ENCODE peak calls at places on chromosomes 4 and X, in eight cellular contexts. Z is SK-N-SH, C is thoracic aorta, T is IMR-90, V is left lung, E is mucosa of descending colon, S is hepatocyte, B is upper lobe of right lung. L is an unnamed sample.

GRCh38 chrX:121236040-121236439 is 188.6 kb downstream of the GLUD2 start:
- DNase-seq in Z (no peak), C (no peak), T (no peak), V (no peak), E (no peak), S (no peak), B (no peak), L (no peak)

GRCh38 chr4:138107023-138107422 is 135.1 kb downstream of the SLC7A11 start:
- DNase-seq in Z (no peak), C (no peak), T (no peak), V (no peak), E (no peak), S (no peak), B (no peak), L (no peak)

GRCh38 chr4:178240891-178241290 is 798.7 kb upstream of the AGA start:
- DNase-seq in Z (no peak), C (no peak), T (no peak), V (no peak), E (peak; percentile 29), S (no peak), B (no peak), L (no peak)

GRCh38 chr4:186743261-186743660 is 19.6 kb upstream of the FAT1 start:
- DNase-seq in Z (no peak), C (no peak), T (no peak), V (no peak), E (no peak), S (no peak), B (no peak), L (no peak)

GRCh38 chr4:87584509-87584908 is 23.8 kb upstream of the DSPP start:
- DNase-seq in Z (no peak), C (no peak), T (no peak), V (no peak), E (no peak), S (no peak), B (no peak), L (no peak)

GRCh38 chr4:102438396-102438795 is 62.8 kb upstream of the NFKB1 start:
- DNase-seq in Z (no peak), C (no peak), T (peak; percentile 10), V (no peak), E (no peak), S (no peak), B (no peak), L (no peak)

GRCh38 chr4:153260553-153261306 is 56.5 kb downstream of the TRIM2 start:
- DNase-seq in Z (peak; percentile 51), C (no peak), T (peak; percentile 23), V (no peak), E (no peak), S (no peak), B (no peak), L (no peak)

GRCh38 chrX:102599950-102600579 is 750 bp downstream of the ARMCX5 start:
- DNase-seq in Z (no peak), C (no peak), T (peak; percentile 42), V (no peak), E (no peak), S (peak; percentile 12), B (no peak), L (peak; percentile 8)

GRCh38 chrX:110341189-110342035 is 17.2 kb upstream of the RTL9 start:
- DNase-seq in Z (no peak), C (no peak), T (peak; percentile 91), V (no peak), E (no peak), S (no peak), B (no peak), L (peak; percentile 45)

GRCh38 chr4:55393461-55394320 is 2.1 kb upstream of the TMEM165 start:
- DNase-seq in Z (no peak), C (no peak), T (peak; percentile 85), V (no peak), E (no peak), S (no peak), B (no peak), L (no peak)

GRCh38 chrX:9282325-9282724 is 182.5 kb upstream of the TBL1X start:
- DNase-seq in Z (no peak), C (no peak), T (no peak), V (no peak), E (no peak), S (no peak), B (no peak), L (no peak)

GRCh38 chrX:153941331-153942252 is 2.9 kb downstream of the RENBP start:
- DNase-seq in Z (no peak), C (no peak), T (no peak), V (no peak), E (no peak), S (no peak), B (no peak), L (no peak)

GRCh38 chr4:31193516-31193915 is 473.3 kb downstream of the PCDH7 start:
- DNase-seq in Z (no peak), C (no peak), T (no peak), V (no peak), E (no peak), S (no peak), B (no peak), L (no peak)

GRCh38 chr4:174256277-174256713 is 27.2 kb downstream of the FBXO8 start:
- DNase-seq in Z (no peak), C (no peak), T (peak; percentile 63), V (no peak), E (no peak), S (no peak), B (no peak), L (no peak)

GRCh38 chr4:7708981-7709380 is 230.7 kb downstream of the AFAP1 start:
- DNase-seq in Z (no peak), C (no peak), T (no peak), V (no peak), E (peak; percentile 29), S (no peak), B (no peak), L (no peak)

GRCh38 chr4:7711330-7711963 is 228.2 kb downstream of the AFAP1 start:
- DNase-seq in Z (no peak), C (no peak), T (no peak), V (no peak), E (peak; percentile 28), S (no peak), B (no peak), L (no peak)

GRCh38 chr4:7712021-7712420 is 227.6 kb downstream of the AFAP1 start:
- DNase-seq in Z (no peak), C (no peak), T (no peak), V (no peak), E (peak; percentile 15), S (no peak), B (no peak), L (no peak)

GRCh38 chr4:7710126-7710525 is 229.5 kb downstream of the AFAP1 start:
- DNase-seq in Z (no peak), C (no peak), T (no peak), V (no peak), E (peak; percentile 24), S (no peak), B (no peak), L (no peak)

DNA sequence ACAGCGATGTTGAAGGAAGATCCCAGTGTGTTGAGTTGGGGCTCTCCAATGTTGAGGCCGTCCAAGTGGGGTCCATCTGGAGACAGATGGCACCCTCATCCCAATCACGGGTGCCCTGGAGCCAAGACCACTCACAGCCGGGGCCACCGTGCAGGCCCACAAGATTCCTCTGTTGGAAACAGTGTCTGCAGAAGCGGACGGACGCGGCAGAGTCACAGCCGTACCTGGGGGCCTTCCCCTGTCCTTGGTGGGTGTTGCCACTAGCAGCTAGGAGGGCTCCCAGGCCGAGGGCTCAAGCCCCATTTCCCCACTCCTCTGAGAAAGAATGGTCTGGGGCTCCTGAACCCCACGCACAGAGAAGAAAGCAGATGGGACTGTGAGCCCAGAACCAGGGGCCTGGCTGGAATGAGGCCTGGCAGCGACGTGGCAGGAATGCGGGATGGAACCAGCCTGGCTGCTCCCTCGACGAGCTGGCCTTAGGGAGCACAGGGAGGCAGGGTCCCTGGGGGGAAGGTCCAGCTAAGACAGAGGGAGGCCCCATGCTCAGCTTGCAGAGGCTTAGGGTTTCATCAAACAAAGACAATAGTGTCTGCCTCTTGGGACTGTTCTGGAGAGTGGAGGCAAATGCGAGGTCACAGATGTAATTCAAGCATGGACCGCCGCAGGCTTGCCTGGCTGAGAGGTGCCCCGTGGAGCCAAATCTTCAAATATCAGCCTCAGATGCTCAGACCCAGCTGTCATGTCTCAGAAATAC is 228.9 kb downstream of the AFAP1 start:
- DNase-seq in Z (no peak), C (no peak), T (no peak), V (no peak), E (peak; percentile 26), S (no peak), B (no peak), L (no peak)
- TF ChIP-seq CTCF in Z (no peak), C (no peak), T (no peak), V (no peak), E (no peak), S (no peak), B (no peak), L (no peak)

DNA sequence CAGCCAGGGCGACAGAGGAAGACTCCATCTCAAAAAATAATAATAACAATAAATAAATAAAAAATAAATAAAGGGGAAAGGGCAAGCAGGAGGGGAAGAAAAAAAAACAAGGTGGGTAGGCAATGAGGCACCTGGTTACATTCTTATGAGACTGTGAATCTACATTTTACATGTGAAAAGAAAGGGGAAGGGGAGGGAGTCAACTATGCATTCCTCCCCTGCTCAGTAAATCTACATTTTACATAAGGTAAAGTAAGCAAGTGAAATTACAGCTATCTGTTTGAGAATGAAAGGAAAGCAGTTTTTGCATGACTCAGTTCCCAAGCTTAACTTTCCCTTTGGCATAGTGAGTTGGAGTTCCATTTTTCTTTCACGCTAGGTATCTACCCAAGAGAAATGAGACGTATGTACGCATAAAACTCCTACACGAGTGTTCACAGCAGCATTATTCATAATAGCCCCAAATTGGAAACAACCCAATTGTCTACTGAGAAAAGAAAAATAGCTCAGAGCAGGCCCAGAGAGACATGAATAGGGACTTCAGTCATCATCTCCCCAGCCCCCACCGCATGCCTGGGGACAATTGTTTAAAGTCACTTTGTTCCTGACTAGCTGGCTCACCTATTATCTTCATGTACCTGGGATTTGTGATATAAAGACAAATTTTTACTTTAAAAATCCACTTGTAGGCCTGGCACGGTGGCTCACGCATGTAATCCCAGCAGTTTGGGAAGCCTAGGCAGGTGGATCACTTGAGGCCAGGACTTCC is 52.4 kb downstream of the DDX3X start:
- DNase-seq in Z (no peak), C (no peak), T (peak; percentile 41), V (no peak), E (no peak), S (no peak), B (no peak), L (no peak)
- H3K4me1 ChIP-seq in Z (no peaks in the 10 kb centered on the region), C (no peaks in the 10 kb centered on the region), T (peaks cover 13% of the 10 kb centered on the region), V (no peaks in the 10 kb centered on the region), E (no peaks in the 10 kb centered on the region), S (peaks cover 3% of the 10 kb centered on the region), B (peaks cover 3% of the 10 kb centered on the region), L (peaks cover 4% of the 10 kb centered on the region)

DNA sequence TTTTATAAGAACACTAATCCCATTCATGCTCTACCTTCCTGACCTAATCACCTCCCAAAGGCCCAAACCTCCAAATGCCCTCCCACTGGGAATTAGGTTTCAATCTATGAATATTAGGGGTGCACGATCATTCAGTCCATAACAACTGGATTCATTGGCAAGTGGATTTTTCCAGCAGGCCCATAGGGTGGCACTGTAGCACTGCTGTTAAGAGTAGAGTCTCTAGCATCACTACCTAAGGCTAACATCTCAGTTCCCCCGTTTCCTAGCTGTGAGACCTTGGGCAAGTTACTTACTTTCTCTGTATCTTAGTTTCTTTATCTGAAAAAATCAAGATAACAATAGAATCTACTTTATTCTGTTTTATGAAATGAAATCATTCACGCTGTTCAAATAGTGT is 315.8 kb downstream of the STIM2 start:
- DNase-seq in Z (peak; percentile 1), C (no peak), T (peak; percentile 41), V (no peak), E (no peak), S (peak; percentile 72), B (no peak), L (no peak)
- TF ChIP-seq CTCF in Z (peak; percentile 42), C (peak; percentile 61), T (peak; percentile 43), V (peak; percentile 17), E (peak; percentile 10), S (peak; percentile 58), B (peak; percentile 30), L (peak; percentile 75)

GRCh38 chrX:20235755-20236154 is 31.0 kb downstream of the RPS6KA3 start:
- DNase-seq in Z (no peak), C (no peak), T (no peak), V (no peak), E (no peak), S (no peak), B (no peak), L (no peak)
- H3K4me1 ChIP-seq in Z (no peaks in the 10 kb centered on the region), C (no peaks in the 10 kb centered on the region), T (no peaks in the 10 kb centered on the region), V (no peaks in the 10 kb centered on the region), E (no peaks in the 10 kb centered on the region), S (no peaks in the 10 kb centered on the region), B (no peaks in the 10 kb centered on the region), L (peaks cover 3% of the 10 kb centered on the region)

L was measured in foreskin keratinocyte.